ENCODE peak calls at places on chromosomes 12 and 14, in seven cellular contexts. One of them, this sample, is unnamed.

GRCh38 chr14:76267322-76268012 is 108.5 kb upstream of the ESRRB start:
- DNase-seq in hepatocyte: peak; percentile 56
- DNase-seq in pancreas: peak; percentile 91
- DNase-seq in adrenal gland: peak; percentile 66
- DNase-seq in SK-N-SH: peak; percentile 73
- DNase-seq in IMR-90: peak; percentile 21
- DNase-seq in stomach: peak; percentile 45
- DNase-seq in this sample: peak; percentile 64

GRCh38 chr12:132471011-132471857 is 18.7 kb upstream of the FBRSL1 start:
- DNase-seq in hepatocyte: peak; percentile 75
- DNase-seq in pancreas: no peak
- DNase-seq in SK-N-SH: no peak
- DNase-seq in IMR-90: no peak
- DNase-seq in stomach: peak; percentile 59
- DNase-seq in adrenal gland: no peak
- DNase-seq in this sample: no peak

GRCh38 chr12:93879476-93880376 is 202.6 kb downstream of the CRADD start:
- DNase-seq in stomach: no peak
- DNase-seq in adrenal gland: no peak
- DNase-seq in SK-N-SH: no peak
- DNase-seq in IMR-90: peak; percentile 92
- DNase-seq in hepatocyte: no peak
- DNase-seq in pancreas: no peak
- DNase-seq in this sample: no peak

GRCh38 chr12:89353188-89353822 is 1.0 kb upstream of the DUSP6 start:
- DNase-seq in IMR-90: peak; percentile 62
- DNase-seq in adrenal gland: peak; percentile 52
- DNase-seq in SK-N-SH: peak; percentile 94
- DNase-seq in hepatocyte: peak; percentile 91
- DNase-seq in pancreas: peak; percentile 92
- DNase-seq in stomach: peak; percentile 73
- DNase-seq in this sample: peak; percentile 92

GRCh38 chr12:89084751-89085150 is 267.6 kb downstream of the DUSP6 start:
- DNase-seq in IMR-90: peak; percentile 80
- DNase-seq in adrenal gland: no peak
- DNase-seq in hepatocyte: no peak
- DNase-seq in pancreas: no peak
- DNase-seq in stomach: no peak
- DNase-seq in SK-N-SH: no peak
- DNase-seq in this sample: no peak

GRCh38 chr14:51552768-51553426 is 98.8 kb upstream of the FRMD6 start:
- DNase-seq in stomach: no peak
- DNase-seq in pancreas: no peak
- DNase-seq in SK-N-SH: peak; percentile 30
- DNase-seq in adrenal gland: peak; percentile 47
- DNase-seq in IMR-90: no peak
- DNase-seq in hepatocyte: peak; percentile 22
- DNase-seq in this sample: no peak

GRCh38 chr12:51362307-51362706 is 15.8 kb upstream of the CELA1 start:
- DNase-seq in stomach: no peak
- DNase-seq in SK-N-SH: no peak
- DNase-seq in hepatocyte: no peak
- DNase-seq in IMR-90: no peak
- DNase-seq in adrenal gland: no peak
- DNase-seq in pancreas: no peak
- DNase-seq in this sample: no peak

GRCh38 chr14:22900088-22900799 is 17.2 kb downstream of the REM2 start:
- DNase-seq in pancreas: no peak
- DNase-seq in SK-N-SH: peak; percentile 72
- DNase-seq in adrenal gland: no peak
- DNase-seq in IMR-90: peak; percentile 78
- DNase-seq in hepatocyte: peak; percentile 83
- DNase-seq in stomach: no peak
- DNase-seq in this sample: peak; percentile 79

GRCh38 chr12:9319842-9320173 is 111.6 kb upstream of the PZP start:
- DNase-seq in SK-N-SH: no peak
- DNase-seq in hepatocyte: no peak
- DNase-seq in stomach: no peak
- DNase-seq in IMR-90: no peak
- DNase-seq in adrenal gland: no peak
- DNase-seq in pancreas: no peak
- DNase-seq in this sample: no peak

GRCh38 chr12:90428881-90429280 is 526.1 kb downstream of the CCER1 start:
- DNase-seq in adrenal gland: no peak
- DNase-seq in stomach: no peak
- DNase-seq in SK-N-SH: no peak
- DNase-seq in pancreas: no peak
- DNase-seq in IMR-90: no peak
- DNase-seq in hepatocyte: no peak
- DNase-seq in this sample: no peak

GRCh38 chr12:123494124-123494843 is 36.3 kb downstream of the SNRNP35 start:
- DNase-seq in hepatocyte: no peak
- DNase-seq in SK-N-SH: no peak
- DNase-seq in pancreas: no peak
- DNase-seq in IMR-90: no peak
- DNase-seq in adrenal gland: no peak
- DNase-seq in stomach: no peak
- DNase-seq in this sample: no peak

GRCh38 chr12:123029550-123029949 is 49.1 kb downstream of the ARL6IP4 start:
- DNase-seq in hepatocyte: no peak
- DNase-seq in pancreas: no peak
- DNase-seq in adrenal gland: no peak
- DNase-seq in IMR-90: no peak
- DNase-seq in SK-N-SH: no peak
- DNase-seq in stomach: no peak
- DNase-seq in this sample: no peak

GRCh38 chr14:77926942-77927341 is 127.0 kb downstream of the ADCK1 start:
- DNase-seq in pancreas: no peak
- DNase-seq in stomach: no peak
- DNase-seq in SK-N-SH: no peak
- DNase-seq in adrenal gland: no peak
- DNase-seq in IMR-90: no peak
- DNase-seq in hepatocyte: no peak
- DNase-seq in this sample: no peak

DNA sequence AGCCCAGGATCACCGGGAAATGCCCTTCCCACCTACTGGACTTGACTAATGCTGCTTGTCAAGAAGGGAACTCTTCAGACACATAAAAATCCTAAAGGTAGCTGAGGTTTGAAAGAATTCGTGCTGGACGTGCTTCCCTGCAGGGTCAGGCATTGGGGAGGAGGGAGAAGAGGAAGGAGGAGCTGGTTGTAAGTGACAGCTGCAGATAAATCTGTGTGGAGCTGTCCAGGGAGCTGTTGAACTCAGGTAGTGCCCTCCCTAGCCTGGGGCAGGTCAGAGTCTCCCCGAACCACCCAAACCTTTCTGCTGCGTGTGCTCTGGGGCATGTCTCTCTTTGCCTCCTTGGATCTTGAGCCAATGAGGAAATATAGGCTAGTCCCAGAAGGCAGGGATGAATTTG is 23.7 kb upstream of the FOS start:
- DNase-seq in SK-N-SH: no peak
- DNase-seq in pancreas: no peak
- DNase-seq in stomach: no peak
- DNase-seq in IMR-90: no peak
- DNase-seq in adrenal gland: no peak
- DNase-seq in hepatocyte: peak; percentile 44
- DNase-seq in this sample: no peak
- H3K27ac ChIP-seq in SK-N-SH: no peak overlapping the region
- H3K27ac ChIP-seq in pancreas: peak overlapping the region; percentile 80
- H3K27ac ChIP-seq in stomach: peak overlapping the region; percentile 63
- H3K27ac ChIP-seq in IMR-90: no peak overlapping the region
- H3K27ac ChIP-seq in adrenal gland: no peak overlapping the region
- H3K27ac ChIP-seq in hepatocyte: peak overlapping the region; percentile 66
- H3K27ac ChIP-seq in this sample: no peak overlapping the region

GRCh38 chr14:60984225-60984624 is 3.2 kb downstream of the SLC38A6 start:
- DNase-seq in IMR-90: no peak
- DNase-seq in hepatocyte: no peak
- DNase-seq in stomach: no peak
- DNase-seq in adrenal gland: no peak
- DNase-seq in SK-N-SH: no peak
- DNase-seq in pancreas: no peak
- DNase-seq in this sample: no peak

GRCh38 chr14:60980811-60981625 is at the start of the genes SLC38A6 and TRMT5:
- DNase-seq in SK-N-SH: peak; percentile 90
- DNase-seq in pancreas: peak; percentile 92
- DNase-seq in IMR-90: peak; percentile 97
- DNase-seq in hepatocyte: peak; percentile 96
- DNase-seq in stomach: peak; percentile 94
- DNase-seq in adrenal gland: peak; percentile 95
- DNase-seq in this sample: peak; percentile 97

GRCh38 chr14:60977848-60978247 is 3.0 kb downstream of the TRMT5 start:
- DNase-seq in hepatocyte: no peak
- DNase-seq in IMR-90: no peak
- DNase-seq in stomach: no peak
- DNase-seq in pancreas: no peak
- DNase-seq in SK-N-SH: peak; percentile 23
- DNase-seq in adrenal gland: no peak
- DNase-seq in this sample: no peak

GRCh38 chr14:60986500-60986899 is 5.5 kb downstream of the SLC38A6 start:
- DNase-seq in adrenal gland: no peak
- DNase-seq in pancreas: no peak
- DNase-seq in SK-N-SH: no peak
- DNase-seq in hepatocyte: no peak
- DNase-seq in IMR-90: no peak
- DNase-seq in stomach: no peak
- DNase-seq in this sample: no peak

DNA sequence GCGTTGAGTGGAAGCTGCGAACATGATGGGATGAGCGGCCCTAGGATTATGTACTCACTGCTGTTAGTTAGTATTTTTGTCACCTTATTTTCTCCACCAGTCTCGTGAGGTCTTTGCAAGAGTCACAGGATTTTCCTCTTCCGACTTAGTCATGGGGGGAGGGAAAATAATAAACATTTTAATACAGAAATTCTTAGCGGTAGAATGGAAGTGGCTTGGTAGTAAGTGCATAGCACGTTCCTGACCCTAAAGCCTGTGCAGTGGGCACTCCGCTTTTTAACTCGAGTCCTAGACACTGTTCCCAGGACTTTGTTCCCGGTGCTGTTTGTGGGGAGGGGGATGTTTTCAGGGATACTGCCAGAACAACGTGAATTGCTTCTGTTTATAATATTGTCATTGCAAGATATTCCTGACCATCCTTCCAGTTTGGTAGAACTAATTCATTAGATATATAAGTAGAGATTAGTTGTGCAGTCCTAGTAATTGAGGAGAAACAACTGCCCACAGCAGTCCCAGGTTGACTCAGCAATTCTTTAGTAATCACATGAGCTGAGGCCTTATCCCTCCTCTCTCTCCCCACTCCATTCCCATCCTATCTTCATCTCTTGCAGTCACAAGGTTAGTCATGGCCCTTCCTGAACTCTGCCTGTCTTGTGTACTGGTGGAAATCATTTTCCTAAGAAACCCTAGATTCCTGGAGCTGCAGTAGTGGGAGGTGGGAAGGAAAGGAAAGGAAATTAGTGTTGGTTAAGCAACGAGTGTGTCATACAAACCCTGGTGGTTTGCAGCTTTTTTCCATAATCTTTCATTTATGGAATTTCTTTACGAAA is 796 bp downstream of the SLC38A6 start:
- DNase-seq in hepatocyte: peak; percentile 76
- DNase-seq in IMR-90: peak; percentile 94
- DNase-seq in pancreas: no peak
- DNase-seq in adrenal gland: no peak
- DNase-seq in stomach: no peak
- DNase-seq in SK-N-SH: peak; percentile 11
- DNase-seq in this sample: peak; percentile 37
- H3K4me3 ChIP-seq in hepatocyte: peak overlapping the region; percentile 75
- H3K4me3 ChIP-seq in IMR-90: peak overlapping the region; percentile 83
- H3K4me3 ChIP-seq in pancreas: peak overlapping the region; percentile 93
- H3K4me3 ChIP-seq in adrenal gland: peak overlapping the region; percentile 89
- H3K4me3 ChIP-seq in stomach: peak overlapping the region; percentile 92
- H3K4me3 ChIP-seq in SK-N-SH: peak overlapping the region; percentile 87
- H3K4me3 ChIP-seq in this sample: peak overlapping the region; percentile 84

GRCh38 chr14:80324649-80325048 is 113.3 kb upstream of the DIO2 start:
- DNase-seq in adrenal gland: no peak
- DNase-seq in SK-N-SH: no peak
- DNase-seq in hepatocyte: no peak
- DNase-seq in stomach: no peak
- DNase-seq in IMR-90: no peak
- DNase-seq in pancreas: no peak
- DNase-seq in this sample: no peak
- H3K4me1 ChIP-seq in adrenal gland: no peaks in the 10 kb centered on the region
- H3K4me1 ChIP-seq in SK-N-SH: no peaks in the 10 kb centered on the region
- H3K4me1 ChIP-seq in hepatocyte: peaks cover 8% of the 10 kb centered on the region
- H3K4me1 ChIP-seq in stomach: no peaks in the 10 kb centered on the region
- H3K4me1 ChIP-seq in IMR-90: peaks cover 3% of the 10 kb centered on the region
- H3K4me1 ChIP-seq in pancreas: peaks cover 8% of the 10 kb centered on the region
- H3K4me1 ChIP-seq in this sample: no peaks in the 10 kb centered on the region

GRCh38 chr12:95437565-95437964 is 36.4 kb upstream of the METAP2 start:
- DNase-seq in hepatocyte: no peak
- DNase-seq in stomach: no peak
- DNase-seq in pancreas: no peak
- DNase-seq in adrenal gland: no peak
- DNase-seq in IMR-90: no peak
- DNase-seq in SK-N-SH: no peak
- DNase-seq in this sample: no peak
- H3K27ac ChIP-seq in hepatocyte: no peak overlapping the region
- H3K27ac ChIP-seq in stomach: no peak overlapping the region
- H3K27ac ChIP-seq in pancreas: no peak overlapping the region
- H3K27ac ChIP-seq in adrenal gland: no peak overlapping the region
- H3K27ac ChIP-seq in IMR-90: no peak overlapping the region
- H3K27ac ChIP-seq in SK-N-SH: no peak overlapping the region
- H3K27ac ChIP-seq in this sample: no peak overlapping the region